ENCODE peak calls at places on chromosomes 11 and 22, in four cellular contexts. One of them, this sample, is unnamed.
A peak's percentile ranks its signal among the peaks of the same experiment; 100 is the strongest.

GRCh38 chr11:215581-216037 is 8.1 kb downstream of the RIC8A start:
- DNase-seq in HL-60: peak; percentile 32
- DNase-seq in K562: no peak
- DNase-seq in GM12878: no peak
- DNase-seq in this sample: no peak

GRCh38 chr11:78425436-78425835 is 7.8 kb upstream of the GAB2 start:
- DNase-seq in K562: no peak
- DNase-seq in GM12878: no peak
- DNase-seq in HL-60: no peak
- DNase-seq in this sample: no peak

GRCh38 chr11:132284048-132284447 is 913.6 kb downstream of the NTM start:
- DNase-seq in K562: no peak
- DNase-seq in GM12878: no peak
- DNase-seq in HL-60: no peak
- DNase-seq in this sample: no peak

GRCh38 chr11:14554959-14555358 is 34.8 kb upstream of the PSMA1 start:
- DNase-seq in K562: no peak
- DNase-seq in HL-60: peak; percentile 23
- DNase-seq in GM12878: no peak
- DNase-seq in this sample: no peak

GRCh38 chr11:122317337-122317736 is 201.3 kb upstream of the BLID start:
- DNase-seq in GM12878: no peak
- DNase-seq in HL-60: no peak
- DNase-seq in K562: no peak
- DNase-seq in this sample: no peak

GRCh38 chr22:27100789-27101188 is 443.4 kb downstream of the MIAT start:
- DNase-seq in K562: no peak
- DNase-seq in GM12878: no peak
- DNase-seq in HL-60: no peak
- DNase-seq in this sample: no peak

GRCh38 chr11:5489571-5490357 is 1.3 kb downstream of the OR52D1 start:
- DNase-seq in GM12878: no peak
- DNase-seq in K562: no peak
- DNase-seq in HL-60: no peak
- DNase-seq in this sample: no peak

GRCh38 chr11:27464155-27464759 is 8.3 kb downstream of the LGR4 start:
- DNase-seq in K562: no peak
- DNase-seq in GM12878: no peak
- DNase-seq in HL-60: no peak
- DNase-seq in this sample: no peak

GRCh38 chr22:49825944-49826602 is 1.6 kb downstream of the BRD1 start:
- DNase-seq in HL-60: peak; percentile 38
- DNase-seq in GM12878: no peak
- DNase-seq in K562: peak; percentile 22
- DNase-seq in this sample: no peak

GRCh38 chr11:134529212-134530096 is 117.4 kb upstream of the B3GAT1 start:
- DNase-seq in GM12878: no peak
- DNase-seq in HL-60: no peak
- DNase-seq in K562: no peak
- DNase-seq in this sample: no peak

GRCh38 chr11:128336203-128336602 is 251.2 kb downstream of the ETS1 start:
- DNase-seq in GM12878: no peak
- DNase-seq in K562: no peak
- DNase-seq in HL-60: no peak
- DNase-seq in this sample: no peak

GRCh38 chr11:76077575-76078150 is 128.6 kb downstream of the WNT11 start:
- DNase-seq in K562: no peak
- DNase-seq in GM12878: no peak
- DNase-seq in HL-60: no peak
- DNase-seq in this sample: no peak

GRCh38 chr11:44388828-44389645 is 79.1 kb upstream of the ALX4 start:
- DNase-seq in GM12878: no peak
- DNase-seq in K562: no peak
- DNase-seq in HL-60: no peak
- DNase-seq in this sample: no peak

GRCh38 chr11:13335319-13335718 is 57.7 kb downstream of the BMAL1 start:
- DNase-seq in K562: peak; percentile 65
- DNase-seq in GM12878: no peak
- DNase-seq in HL-60: peak; percentile 71
- DNase-seq in this sample: peak; percentile 35

GRCh38 chr11:126024143-126024542 is 38.5 kb downstream of the CDON start:
- DNase-seq in HL-60: no peak
- DNase-seq in GM12878: no peak
- DNase-seq in K562: no peak
- DNase-seq in this sample: no peak

GRCh38 chr11:121459413-121460041 is 6.8 kb upstream of the SORL1-AS1 start:
- DNase-seq in HL-60: no peak
- DNase-seq in K562: no peak
- DNase-seq in GM12878: no peak
- DNase-seq in this sample: no peak

GRCh38 chr22:29329581-29329980 is 14.1 kb upstream of the RASL10A start:
- DNase-seq in GM12878: no peak
- DNase-seq in K562: no peak
- DNase-seq in HL-60: no peak
- DNase-seq in this sample: no peak

GRCh38 chr11:134270250-134270714 is 5.9 kb upstream of the GLB1L3 start:
- DNase-seq in HL-60: no peak
- DNase-seq in GM12878: no peak
- DNase-seq in K562: peak; percentile 43
- DNase-seq in this sample: no peak

GRCh38 chr22:35894937-35895708 is 133.5 kb downstream of the RBFOX2 start:
- DNase-seq in GM12878: no peak
- DNase-seq in HL-60: no peak
- DNase-seq in K562: no peak
- DNase-seq in this sample: no peak

GRCh38 chr11:95231881-95232605 is 1.0 kb upstream of the SESN3 start:
- DNase-seq in K562: no peak
- DNase-seq in HL-60: peak; percentile 72
- DNase-seq in GM12878: no peak
- DNase-seq in this sample: no peak

GRCh38 chr22:26542831-26543230 is 30.6 kb upstream of the TFIP11 start:
- DNase-seq in GM12878: no peak
- DNase-seq in HL-60: peak; percentile 78
- DNase-seq in K562: no peak
- DNase-seq in this sample: no peak

GRCh38 chr22:39090426-39091064 is 6.5 kb upstream of the APOBEC3H start:
- DNase-seq in GM12878: no peak
- DNase-seq in HL-60: no peak
- DNase-seq in K562: no peak
- DNase-seq in this sample: no peak

GRCh38 chr11:13119361-13119760 is 110.2 kb downstream of the RASSF10 start:
- DNase-seq in GM12878: no peak
- DNase-seq in HL-60: no peak
- DNase-seq in K562: no peak
- DNase-seq in this sample: no peak

GRCh38 chr11:47136921-47137320 is 39.8 kb downstream of the ARFGAP2 start:
- DNase-seq in GM12878: no peak
- DNase-seq in HL-60: no peak
- DNase-seq in K562: no peak
- DNase-seq in this sample: no peak

GRCh38 chr11:13238879-13239514 is 38.6 kb upstream of the BMAL1 start:
- DNase-seq in HL-60: peak; percentile 54
- DNase-seq in K562: peak; percentile 43
- DNase-seq in GM12878: no peak
- DNase-seq in this sample: peak; percentile 12

GRCh38 chr11:1644601-1645356 is 15.2 kb downstream of the KRTAP5-5 start:
- DNase-seq in HL-60: no peak
- DNase-seq in GM12878: no peak
- DNase-seq in K562: no peak
- DNase-seq in this sample: no peak

GRCh38 chr11:76628408-76628947 is 42.1 kb downstream of the LRRC32 start:
- DNase-seq in K562: no peak
- DNase-seq in GM12878: no peak
- DNase-seq in HL-60: no peak
- DNase-seq in this sample: no peak

GRCh38 chr11:65083834-65084597 is at the start of the genes CDCA5 and ZFPL1:
- DNase-seq in GM12878: peak; percentile 75
- DNase-seq in HL-60: peak; percentile 95
- DNase-seq in K562: peak; percentile 98
- DNase-seq in this sample: peak; percentile 98

GRCh38 chr11:127017482-127017881 is 16.9 kb upstream of the KIRREL3 start:
- DNase-seq in HL-60: no peak
- DNase-seq in GM12878: no peak
- DNase-seq in K562: peak; percentile 27
- DNase-seq in this sample: no peak

GRCh38 chr22:22400964-22401363 is 107.6 kb downstream of the ZNF280B start:
- DNase-seq in GM12878: no peak
- DNase-seq in K562: peak; percentile 31
- DNase-seq in HL-60: no peak
- DNase-seq in this sample: no peak

GRCh38 chr22:35212020-35212419 is 45.3 kb upstream of the HMGXB4 start:
- DNase-seq in K562: peak; percentile 87
- DNase-seq in HL-60: no peak
- DNase-seq in GM12878: no peak
- DNase-seq in this sample: no peak

GRCh38 chr11:2885017-2885675 is 429 bp downstream of the CDKN1C start:
- DNase-seq in K562: peak; percentile 85
- DNase-seq in GM12878: no peak
- DNase-seq in HL-60: peak; percentile 26
- DNase-seq in this sample: no peak

GRCh38 chr11:20008190-20008801 is 152.0 kb downstream of the DBX1 start:
- DNase-seq in K562: no peak
- DNase-seq in GM12878: no peak
- DNase-seq in HL-60: no peak
- DNase-seq in this sample: no peak

GRCh38 chr11:105665281-105665680 is 55.4 kb downstream of the GRIA4 start:
- DNase-seq in HL-60: no peak
- DNase-seq in GM12878: no peak
- DNase-seq in K562: no peak
- DNase-seq in this sample: no peak

DNA sequence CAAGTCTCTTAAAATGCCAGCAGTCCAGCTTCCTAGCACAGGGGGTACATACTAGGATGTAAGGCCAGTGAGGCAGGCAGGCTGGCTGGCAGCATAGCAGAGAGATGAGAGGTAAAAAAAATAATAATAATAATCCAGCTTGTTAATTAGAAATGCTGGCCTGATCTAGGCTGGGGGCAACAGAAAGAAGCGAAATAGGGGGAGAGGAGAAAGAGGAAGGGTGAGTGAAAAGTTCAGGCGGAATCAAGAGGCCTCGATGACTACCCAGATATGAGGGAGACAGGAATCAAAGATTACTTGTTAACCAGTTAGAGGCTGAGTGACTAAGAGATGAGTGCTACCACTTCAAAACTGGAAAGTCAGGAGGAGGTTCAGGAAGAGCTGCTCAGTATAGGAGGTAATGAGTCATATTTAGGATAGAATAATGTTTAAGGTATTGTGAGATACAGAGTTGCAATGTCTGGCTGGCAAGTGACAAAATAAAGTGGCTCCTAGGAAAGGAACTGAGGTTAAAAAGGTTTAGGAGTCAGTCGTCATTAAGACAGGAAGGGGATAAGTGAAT is 2.8 kb downstream of the ALKBH8 start:
- DNase-seq in HL-60: no peak
- DNase-seq in GM12878: no peak
- DNase-seq in K562: no peak
- DNase-seq in this sample: no peak
- TF ChIP-seq POLR2AphosphoS5 in HL-60: no peak
- TF ChIP-seq POLR2AphosphoS5 in GM12878: no peak
- TF ChIP-seq POLR2AphosphoS5 in K562: no peak
- TF ChIP-seq POLR2AphosphoS5 in this sample: no peak

GRCh38 chr11:61509058-61510029 is 795 bp downstream of the LRRC10B start:
- DNase-seq in K562: peak; percentile 78
- DNase-seq in GM12878: no peak
- DNase-seq in HL-60: peak; percentile 76
- DNase-seq in this sample: peak; percentile 95
- TF ChIP-seq SPI1 in K562: no peak
- TF ChIP-seq SPI1 in GM12878: no peak
- TF ChIP-seq SPI1 in HL-60: no peak
- TF ChIP-seq SPI1 in this sample: no peak

DNA sequence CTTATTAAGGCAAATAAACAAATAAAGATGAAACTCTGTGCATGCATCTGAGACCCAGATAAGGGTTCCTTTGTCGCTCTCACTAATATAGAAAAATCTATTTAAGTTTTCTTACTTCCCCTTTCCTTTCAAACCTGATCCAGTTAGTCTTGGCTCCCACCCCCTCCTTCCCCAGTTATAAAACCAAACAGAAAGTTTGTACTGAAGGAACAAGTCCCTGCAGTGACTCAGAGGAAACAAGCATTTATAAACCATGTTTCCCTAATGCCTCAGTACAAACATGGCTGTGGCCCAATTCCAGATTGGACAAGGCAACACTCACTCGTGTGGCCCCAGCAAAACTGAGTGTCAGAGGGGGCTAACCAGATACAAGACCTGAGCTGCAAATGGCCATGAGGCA is 65.5 kb upstream of the ARHGAP20 start:
- DNase-seq in K562: no peak
- DNase-seq in GM12878: peak; percentile 24
- DNase-seq in HL-60: no peak
- DNase-seq in this sample: no peak
- TF ChIP-seq POLR2AphosphoS5 in K562: no peak
- TF ChIP-seq POLR2AphosphoS5 in GM12878: no peak
- TF ChIP-seq POLR2AphosphoS5 in HL-60: no peak
- TF ChIP-seq POLR2AphosphoS5 in this sample: no peak

DNA sequence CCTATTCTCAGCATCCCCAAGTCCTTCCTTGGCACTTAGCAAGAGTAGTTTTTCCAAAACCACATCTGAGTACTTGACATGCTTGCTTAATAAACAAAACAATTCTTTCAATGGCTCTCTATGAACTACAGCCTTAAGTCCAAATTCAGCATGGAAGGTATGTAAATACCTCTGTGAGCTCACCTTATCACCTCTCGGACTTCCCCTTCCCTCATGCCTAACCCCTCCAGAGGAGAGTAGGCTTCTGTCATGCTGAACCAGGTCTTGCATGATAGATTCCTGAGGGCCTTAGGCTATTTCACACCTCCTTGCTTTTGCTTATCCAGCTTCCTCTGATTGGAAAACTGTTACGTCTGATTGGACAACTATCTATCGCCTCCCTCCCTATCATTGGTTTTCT is 312.9 kb upstream of the CCDC90B start:
- DNase-seq in GM12878: no peak
- DNase-seq in HL-60: no peak
- DNase-seq in K562: no peak
- DNase-seq in this sample: no peak
- TF ChIP-seq SPI1 in GM12878: no peak
- TF ChIP-seq SPI1 in HL-60: no peak
- TF ChIP-seq SPI1 in K562: no peak
- TF ChIP-seq SPI1 in this sample: no peak

GRCh38 chr11:94132152-94132558 is 3.5 kb downstream of the PANX1 start:
- DNase-seq in GM12878: no peak
- DNase-seq in HL-60: no peak
- DNase-seq in K562: no peak
- DNase-seq in this sample: no peak

GRCh38 chr11:94132823-94133408 is 4.3 kb downstream of the PANX1 start:
- DNase-seq in GM12878: no peak
- DNase-seq in K562: no peak
- DNase-seq in HL-60: no peak
- DNase-seq in this sample: no peak

GRCh38 chr11:94131363-94132115 is 2.9 kb downstream of the PANX1 start:
- DNase-seq in GM12878: no peak
- DNase-seq in HL-60: no peak
- DNase-seq in K562: no peak
- DNase-seq in this sample: no peak

GRCh38 chr11:94133752-94134151 is 5.1 kb downstream of the PANX1 start:
- DNase-seq in HL-60: no peak
- DNase-seq in K562: no peak
- DNase-seq in GM12878: no peak
- DNase-seq in this sample: no peak

GRCh38 chr11:94134651-94135512 is 6.2 kb downstream of the PANX1 start:
- DNase-seq in GM12878: no peak
- DNase-seq in HL-60: no peak
- DNase-seq in K562: peak; percentile 47
- DNase-seq in this sample: no peak
- TF ChIP-seq POLR2AphosphoS5 in GM12878: no peak
- TF ChIP-seq POLR2AphosphoS5 in HL-60: no peak
- TF ChIP-seq POLR2AphosphoS5 in K562: peak; percentile 34
- TF ChIP-seq POLR2AphosphoS5 in this sample: no peak